ENCODE peak calls at places on chromosomes 16 and 17, in five cellular contexts. H is endothelial cell of umbilical vein, W is HCT116, Y is vagina, D is sigmoid colon. S is an unnamed sample.

GRCh38 chr17:69198238-69198637 is 30.4 kb downstream of the ABCA10 start:
- DNase-seq in D (no peak), Y (no peak), W (no peak), H (no peak), S (no peak)

GRCh38 chr16:31052131-31052530 is 18.8 kb downstream of the STX4 start:
- DNase-seq in H (peak; percentile 37), W (peak; percentile 72), D (no peak), Y (no peak), S (no peak)

GRCh38 chr16:71421911-71422310 is 19.9 kb downstream of the TLE7 start:
- DNase-seq in H (no peak), W (peak; percentile 26), Y (no peak), D (peak; percentile 24), S (no peak)

GRCh38 chr16:87246269-87247065 is 70.7 kb downstream of the C16orf95 start:
- DNase-seq in H (no peak), W (no peak), D (no peak), Y (no peak), S (no peak)

GRCh38 chr16:31767267-31767666 is 106.3 kb upstream of the ZNF267 start:
- DNase-seq in W (no peak), D (no peak), H (no peak), Y (no peak), S (no peak)

GRCh38 chr17:17387461-17388362 is 84.5 kb downstream of the NT5M start:
- DNase-seq in W (peak; percentile 90), Y (no peak), H (no peak), D (no peak), S (no peak)

GRCh38 chr17:31216053-31216751 is 80.8 kb downstream of the OMG start:
- DNase-seq in D (no peak), Y (no peak), H (peak; percentile 68), W (peak; percentile 19), S (no peak)

GRCh38 chr17:21528031-21528684 is 152.0 kb downstream of the KCNJ12 start:
- DNase-seq in Y (no peak), H (no peak), D (no peak), W (no peak), S (no peak)

GRCh38 chr17:5708344-5708743 is 124.0 kb upstream of the NLRP1 start:
- DNase-seq in W (no peak), H (no peak), Y (no peak), D (no peak), S (no peak)

GRCh38 chr17:38587956-38588771 is 17.6 kb downstream of the SRCIN1 start:
- DNase-seq in D (no peak), H (no peak), W (no peak), Y (no peak), S (no peak)

GRCh38 chr17:74938194-74938950 is 2.7 kb downstream of the OTOP3 start:
- DNase-seq in Y (no peak), W (no peak), D (no peak), H (no peak), S (no peak)

GRCh38 chr16:77231047-77231446 is 31.8 kb downstream of the SYCE1L start:
- DNase-seq in H (no peak), W (no peak), Y (no peak), D (no peak), S (no peak)

GRCh38 chr17:39603304-39604016 is 4.3 kb downstream of the NEUROD2 start:
- DNase-seq in D (no peak), Y (no peak), H (no peak), W (no peak), S (no peak)

DNA sequence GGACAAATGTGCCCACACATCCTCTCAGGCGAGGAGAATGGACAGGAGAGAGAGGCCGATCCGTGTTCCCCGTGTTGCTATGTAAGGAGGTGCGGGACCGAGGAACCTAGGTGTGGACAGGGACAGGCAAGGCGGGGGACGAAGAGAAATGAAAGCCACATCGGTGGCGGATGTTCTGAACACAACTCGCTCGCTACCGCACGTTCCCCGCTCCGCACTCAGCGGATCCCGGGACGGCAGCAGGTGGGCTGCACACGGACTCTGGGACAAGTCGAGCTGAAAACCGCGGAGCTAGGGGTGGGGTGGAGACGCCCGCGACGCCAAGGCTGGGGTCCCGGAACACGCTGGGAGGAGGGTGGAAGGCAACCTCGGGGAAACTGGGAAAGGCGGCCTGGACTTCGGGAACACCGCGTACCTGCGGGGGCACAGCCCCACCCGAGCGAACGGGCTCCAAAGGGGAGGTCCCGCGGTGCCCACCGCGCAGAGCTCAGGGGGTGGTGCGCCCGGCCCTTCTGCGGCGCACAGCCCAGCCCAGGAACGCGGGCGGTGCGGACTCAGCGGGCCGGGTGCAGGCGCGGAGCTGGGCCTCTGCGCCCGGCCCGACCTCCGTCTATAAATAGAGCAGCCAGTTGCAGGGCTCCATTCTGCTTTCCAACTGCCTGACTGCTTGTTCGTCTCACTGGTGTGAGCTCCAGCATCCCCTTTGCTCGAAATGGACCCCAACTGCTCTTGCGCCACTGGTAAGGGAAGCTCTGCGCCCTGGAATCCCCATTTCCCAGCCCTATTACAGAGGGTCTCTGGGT is at the start of gene MT1E:
- DNase-seq in H (peak; percentile 54), W (peak; percentile 77), Y (no peak), D (peak; percentile 95), S (peak; percentile 89)
- TF ChIP-seq POLR2A in H (peak; percentile 99), W (peak; percentile 98), Y (peak; percentile 81), D (peak; percentile 83), S (peak; percentile 90)

DNA sequence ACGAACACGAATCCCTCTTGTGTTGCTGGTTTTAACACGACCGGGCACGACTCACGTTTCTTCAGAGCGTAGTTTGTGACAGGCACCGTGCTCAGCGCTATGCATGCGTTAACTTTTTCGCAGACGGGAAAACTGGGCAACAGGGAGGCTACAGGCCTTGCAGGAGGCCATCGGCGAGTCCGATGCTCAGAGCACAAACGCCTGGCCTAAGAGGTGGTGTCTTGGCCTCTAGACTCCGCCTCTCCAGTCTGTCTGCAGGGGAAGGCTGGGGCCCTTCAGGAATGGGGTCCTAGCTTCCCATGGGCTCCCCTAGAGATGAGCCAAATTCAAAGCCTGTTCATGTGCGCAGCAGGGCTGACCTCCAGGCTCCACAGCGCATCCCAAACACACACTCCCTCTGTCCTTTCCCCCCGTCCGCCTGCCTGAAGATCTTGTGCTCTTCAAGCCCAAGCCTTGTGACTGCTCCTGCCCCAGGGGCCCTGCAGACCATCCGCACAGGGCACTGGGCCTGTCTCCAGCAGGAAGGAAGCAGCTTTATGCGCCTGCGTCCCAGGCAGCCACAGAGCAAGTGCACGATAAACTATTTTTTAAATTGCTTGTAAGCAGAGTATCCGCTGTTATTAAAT is 3.1 kb downstream of the CLCN7 start:
- DNase-seq in H (no peak), W (no peak), Y (no peak), D (no peak), S (no peak)
- TF ChIP-seq POLR2AphosphoS5 in H (no peak), W (no peak), Y (no peak), D (no peak), S (no peak)

GRCh38 chr17:41813699-41814124 is 908 bp downstream of the FKBP10 start:
- DNase-seq in W (no peak), H (no peak), Y (no peak), D (no peak), S (no peak)
- H3K27ac ChIP-seq in W (peak overlapping the region; percentile 97), H (no peak overlapping the region), Y (peak overlapping the region; percentile 87), D (peak overlapping the region; percentile 80), S (no peak overlapping the region)

DNA sequence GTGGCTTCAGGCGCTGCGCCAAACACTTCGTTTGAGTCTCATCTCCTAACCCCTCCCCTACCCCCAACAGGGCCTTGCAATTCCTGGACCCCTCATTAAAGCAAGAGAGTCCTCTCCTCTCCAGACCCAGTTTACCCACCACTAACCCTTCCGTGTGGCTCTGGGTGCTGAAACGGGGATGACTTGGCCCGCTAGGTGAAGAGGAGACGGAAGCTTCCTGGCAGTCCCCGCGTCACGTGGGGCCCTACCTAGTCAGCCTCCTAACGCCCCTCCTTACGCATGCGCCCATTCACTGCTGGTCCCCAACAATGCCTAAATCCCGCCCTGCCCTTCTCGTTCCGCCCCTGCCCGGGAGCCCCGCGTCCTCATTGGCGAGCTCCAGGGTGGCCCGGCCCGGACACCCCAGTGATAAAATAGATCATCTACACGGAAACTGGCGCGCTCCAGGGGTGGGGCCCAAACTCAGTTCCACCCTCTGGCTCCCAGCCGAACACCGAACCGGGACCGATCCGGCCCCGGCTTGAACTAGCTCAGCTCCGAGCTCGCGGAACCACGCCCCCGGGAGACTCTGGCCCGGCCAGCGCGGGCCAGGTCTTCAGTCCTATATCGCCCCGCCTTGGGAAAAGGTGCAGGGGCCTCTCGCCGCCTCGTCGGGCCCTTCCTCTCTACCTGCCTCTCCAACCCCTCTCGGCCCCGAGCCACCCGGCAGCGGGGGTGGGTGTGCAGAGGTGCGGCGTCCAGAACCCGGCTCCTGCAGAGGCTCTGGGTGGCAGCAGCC is at the start of gene SLC16A13:
- DNase-seq in H (peak; percentile 96), Y (no peak), D (peak; percentile 98), W (peak; percentile 94), S (peak; percentile 98)
- TF ChIP-seq POLR2A in H (no peak), Y (peak; percentile 52), D (no peak), W (peak; percentile 89), S (no peak)

GRCh38 chr16:57984443-57985203 is 13.7 kb upstream of the CNGB1 start:
- DNase-seq in Y (no peak), D (peak; percentile 93), W (no peak), H (peak; percentile 85), S (peak; percentile 90)
- TF ChIP-seq POLR2AphosphoS5 in Y (peak; percentile 57), D (no peak), W (no peak), H (no peak), S (no peak)

DNA sequence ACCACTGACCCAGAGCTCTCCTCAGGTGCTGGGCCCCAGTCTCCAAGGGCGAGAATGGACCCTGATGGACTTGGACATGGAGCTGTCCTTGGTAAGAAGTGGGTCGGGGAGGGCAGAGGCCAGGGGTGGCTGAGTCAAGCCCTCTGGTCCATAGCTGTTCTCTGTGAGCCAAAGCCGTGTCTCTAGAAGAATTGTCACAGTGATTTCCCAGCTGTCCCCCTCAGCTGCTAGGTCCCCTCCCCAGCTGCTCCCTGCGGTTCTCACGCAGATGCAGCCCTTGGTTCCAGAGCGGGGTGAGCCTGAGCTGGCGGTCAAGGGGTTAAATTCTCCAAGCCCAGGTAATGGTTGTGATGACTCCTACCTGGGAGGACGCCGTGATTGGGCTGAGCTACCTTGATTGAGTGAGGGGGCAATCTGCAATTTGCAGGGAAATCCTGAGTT is 1.3 kb upstream of the NOL3 start:
- DNase-seq in H (no peak), D (no peak), W (no peak), Y (no peak), S (no peak)
- H3K27ac ChIP-seq in H (no peak overlapping the region), D (peak overlapping the region; percentile 87), W (peak overlapping the region; percentile 81), Y (peak overlapping the region; percentile 96), S (no peak overlapping the region)

GRCh38 chr16:22764662-22765302 is 49.2 kb upstream of the HS3ST2 start:
- DNase-seq in Y (peak; percentile 1), D (no peak), W (no peak), H (no peak), S (no peak)
- TF ChIP-seq POLR2A in Y (no peak), D (no peak), W (no peak), H (no peak), S (no peak)

GRCh38 chr16:56513972-56514371 is 5.9 kb downstream of the BBS2 start:
- DNase-seq in Y (no peak), H (peak; percentile 79), W (peak; percentile 72), D (no peak), S (no peak)
- TF ChIP-seq POLR2AphosphoS5 in Y (no peak), H (no peak), W (no peak), D (no peak), S (no peak)

S was measured in suprapubic skin.